ENCODE peak calls at places on chromosomes 1 and 21, in seven cellular contexts. C is fibroblast of pulmonary artery, F is fibroblast of lung, I is dorsolateral prefrontal cortex, Z is astrocyte, Q is heart left ventricle, K is uterus. E is an unnamed sample.
A peak's percentile ranks its signal among the peaks of the same experiment; 100 is the strongest.

GRCh38 chr21:42132183-42132582 is 61.1 kb downstream of the UMODL1 start:
- DNase-seq in Q (no peak), Z (no peak), C (no peak), F (no peak), K (no peak), I (no peak), E (no peak)

GRCh38 chr1:157069596-157069995 is 24.1 kb upstream of the ARHGEF11 start:
- DNase-seq in K (no peak), I (no peak), F (no peak), Q (no peak), C (no peak), Z (no peak), E (no peak)

GRCh38 chr1:224554056-224554455 is 62.1 kb upstream of the CNIH3 start:
- DNase-seq in I (no peak), Q (no peak), K (no peak), Z (no peak), C (no peak), F (no peak), E (no peak)

GRCh38 chr1:169201084-169201619 is 94.7 kb downstream of the ATP1B1 start:
- DNase-seq in I (no peak), C (no peak), F (peak; percentile 25), Z (peak; percentile 90), Q (no peak), K (no peak), E (no peak)

GRCh38 chr1:226135709-226136108 is 50.8 kb downstream of the ACBD3 start:
- DNase-seq in Z (no peak), K (no peak), C (no peak), I (no peak), F (no peak), Q (no peak), E (no peak)

GRCh38 chr1:115327270-115327669 is 10.8 kb downstream of the NGF start:
- DNase-seq in F (no peak), I (no peak), K (no peak), C (no peak), Z (no peak), Q (no peak), E (no peak)

GRCh38 chr1:47883963-47884362 is 113.2 kb downstream of the TRABD2B start:
- DNase-seq in F (no peak), Z (no peak), K (no peak), Q (no peak), I (no peak), C (no peak), E (no peak)

GRCh38 chr1:172938676-172939075 is 112.1 kb downstream of the TNFSF18 start:
- DNase-seq in K (no peak), Q (no peak), Z (peak; percentile 64), F (peak; percentile 82), C (peak; percentile 74), I (no peak), E (no peak)

GRCh38 chr1:5596651-5597050 is 395.6 kb downstream of the NPHP4 start:
- DNase-seq in C (no peak), K (no peak), F (no peak), I (no peak), Z (no peak), Q (no peak), E (no peak)

GRCh38 chr1:112689196-112689841 is 14.9 kb downstream of the MOV10 start:
- DNase-seq in K (no peak), C (no peak), Z (no peak), F (no peak), Q (no peak), I (no peak), E (no peak)

GRCh38 chr1:50023292-50024159 is at the start of gene AGBL4:
- DNase-seq in Z (peak; percentile 8), I (peak; percentile 71), F (peak; percentile 1), C (peak; percentile 8), Q (peak; percentile 62), K (no peak), E (peak; percentile 57)

GRCh38 chr1:237387144-237387505 is 345.1 kb downstream of the RYR2 start:
- DNase-seq in F (no peak), K (no peak), C (no peak), Z (no peak), Q (no peak), I (no peak), E (no peak)

GRCh38 chr21:42721341-42721824 is 68.0 kb downstream of the PDE9A start:
- DNase-seq in C (peak; percentile 18), K (peak; percentile 67), Z (no peak), I (no peak), F (peak; percentile 21), Q (no peak), E (no peak)

GRCh38 chr1:69911301-69911801 is 294.0 kb downstream of the LRRC40 start:
- DNase-seq in K (no peak), Q (no peak), C (peak; percentile 91), F (peak; percentile 86), I (no peak), Z (peak; percentile 46), E (no peak)

GRCh38 chr1:234405676-234406075 is 32.4 kb downstream of the COA6 start:
- DNase-seq in Z (no peak), K (no peak), I (no peak), C (no peak), Q (no peak), F (no peak), E (no peak)

GRCh38 chr1:203089651-203090045 is 3.8 kb upstream of the MYOG start:
- DNase-seq in Z (no peak), K (no peak), Q (no peak), F (no peak), C (no peak), I (no peak), E (no peak)

GRCh38 chr1:178612261-178612660 is 99.4 kb downstream of the TEX35 start:
- DNase-seq in F (peak; percentile 79), K (no peak), I (no peak), Z (peak; percentile 75), C (peak; percentile 76), Q (no peak), E (no peak)

GRCh38 chr1:169576241-169576933 is 9.9 kb downstream of the F5 start:
- DNase-seq in F (no peak), Q (peak; percentile 76), Z (no peak), K (no peak), C (no peak), I (no peak), E (no peak)

GRCh38 chr1:61851849-61852692 is 109.8 kb downstream of the PATJ start:
- DNase-seq in C (peak; percentile 90), F (peak; percentile 86), K (no peak), Q (no peak), I (no peak), Z (peak; percentile 30), E (no peak)

GRCh38 chr1:215517441-215517891 is 49.6 kb upstream of the KCTD3 start:
- DNase-seq in I (no peak), C (peak; percentile 18), F (peak; percentile 86), Z (peak; percentile 70), K (no peak), Q (no peak), E (no peak)

GRCh38 chr1:10510520-10511493 is 36.1 kb downstream of the PEX14 start:
- DNase-seq in C (peak; percentile 80), F (peak; percentile 88), Q (no peak), K (no peak), I (no peak), Z (peak; percentile 95), E (no peak)

GRCh38 chr1:206696812-206697585 is 12.3 kb downstream of the MAPKAPK2 start:
- DNase-seq in Q (no peak), I (no peak), C (peak; percentile 61), K (no peak), F (no peak), Z (no peak), E (no peak)

GRCh38 chr1:198056255-198056654 is 100.5 kb upstream of the NEK7 start:
- DNase-seq in Z (no peak), I (no peak), F (no peak), Q (no peak), K (no peak), C (peak; percentile 3), E (peak; percentile 10)
- TF ChIP-seq CTCF in Z (no peak), I (no peak), F (no peak), Q (no peak), K (no peak), C (peak; percentile 10), E (no peak)

GRCh38 chr1:37497832-37498231 is 16.7 kb downstream of the MEAF6 start:
- DNase-seq in F (no peak), Q (no peak), Z (no peak), I (no peak), C (no peak), K (no peak), E (no peak)
- TF ChIP-seq CTCF in F (no peak), Q (no peak), Z (no peak), I (no peak), C (no peak), K (no peak), E (no peak)

GRCh38 chr1:161052899-161053298 is 7.1 kb upstream of the USF1 start:
- DNase-seq in F (no peak), I (no peak), K (no peak), C (no peak), Q (no peak), Z (no peak), E (no peak)

GRCh38 chr1:161051219-161051618 is 5.4 kb upstream of the USF1 start:
- DNase-seq in Z (no peak), C (no peak), I (no peak), Q (no peak), K (no peak), F (no peak), E (no peak)

GRCh38 chr1:161054232-161054631 is 8.5 kb upstream of the USF1 start:
- DNase-seq in I (no peak), Z (no peak), K (no peak), Q (no peak), F (no peak), C (no peak), E (no peak)

GRCh38 chr1:161059293-161059692 is 10.4 kb downstream of the ARHGAP30 start:
- DNase-seq in Q (no peak), C (no peak), Z (no peak), F (no peak), I (no peak), K (no peak), E (no peak)

GRCh38 chr1:161054805-161055204 is 9.0 kb upstream of the USF1 start:
- DNase-seq in K (no peak), C (no peak), I (no peak), F (no peak), Q (no peak), Z (no peak), E (no peak)
- TF ChIP-seq CTCF in K (no peak), C (no peak), I (no peak), F (no peak), Q (no peak), Z (no peak), E (no peak)

GRCh38 chr1:242467556-242468145 is 56.8 kb downstream of the PLD5 start:
- DNase-seq in C (peak; percentile 40), K (peak; percentile 58), F (peak; percentile 56), Q (peak; percentile 52), I (no peak), Z (peak; percentile 10), E (peak; percentile 58)
- TF ChIP-seq CTCF in C (peak; percentile 47), K (peak; percentile 37), F (peak; percentile 66), Q (peak; percentile 65), I (peak; percentile 71), Z (peak; percentile 69), E (peak; percentile 75)

DNA sequence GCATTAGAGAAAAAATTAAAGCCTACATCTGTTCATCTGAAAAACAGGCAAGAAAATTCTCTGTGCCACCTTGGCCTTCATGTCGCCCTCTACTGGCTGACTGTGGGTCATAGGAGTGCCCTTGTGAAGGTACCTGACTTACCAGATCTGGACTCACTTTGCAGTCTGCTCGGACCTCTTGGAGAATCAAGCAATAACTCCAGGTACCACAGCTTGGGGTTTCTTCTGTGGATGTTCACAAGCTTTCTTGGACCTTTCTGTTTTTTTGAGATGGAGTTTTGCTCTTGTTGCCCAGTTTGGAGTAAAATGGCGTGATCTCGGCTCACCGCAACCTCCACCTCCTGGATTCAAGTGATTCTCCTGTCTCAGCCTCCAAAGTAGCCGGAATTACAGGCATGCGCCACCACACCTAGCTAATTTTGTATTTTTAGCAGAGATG is 2.4 kb upstream of the PRAMEF18 start:
- DNase-seq in F (no peak), Q (no peak), Z (no peak), K (no peak), I (no peak), C (no peak), E (no peak)
- TF ChIP-seq CTCF in F (no peak), Q (peak; percentile 9), Z (no peak), K (no peak), I (no peak), C (no peak), E (no peak)

E was measured in nephron progenitor cell.